ENCODE peak calls at places on chromosomes 3 and 15, in five cellular contexts. G is activated CD4-positive, alpha-beta T cell treated with anti-CD3 and anti-CD28 coated beads, Interleukin-2, amount 50 U/mL, for 24 hours; Y is iPS-NIHi11; L is left colon; X is RPMI8226. H is an unnamed sample.

GRCh38 chr15:77905301-77905920 is 172.1 kb downstream of the TBC1D2B start:
- DNase-seq in G (no peak), Y (no peak), L (no peak), X (no peak), H (no peak)

GRCh38 chr3:41041899-41042298 is 157.4 kb upstream of the CTNNB1 start:
- DNase-seq in G (no peak), Y (no peak), L (no peak), X (no peak), H (peak)

GRCh38 chr3:52237006-52237658 is 1.8 kb downstream of the TWF2 start:
- DNase-seq in G (no peak), Y (no peak), L (no peak), X (no peak), H (no peak)

GRCh38 chr15:31147456-31147855 is 45.9 kb upstream of the TRPM1 start:
- DNase-seq in G (no peak), Y (no peak), L (no peak), X (no peak), H (no peak)

GRCh38 chr3:138625707-138626365 is 17.3 kb downstream of the FAIM start:
- DNase-seq in G (no peak), Y (no peak), L (no peak), X (no peak), H (no peak)

GRCh38 chr3:195100903-195101591 is 169.9 kb downstream of the XXYLT1 start:
- DNase-seq in G (no peak), Y (no peak), L (no peak), X (no peak), H (peak)

GRCh38 chr3:123518892-123519485 is 65.9 kb downstream of the HACD2 start:
- DNase-seq in G (no peak), Y (no peak), L (no peak), X (peak), H (no peak)

GRCh38 chr3:18745472-18745871 is 320.3 kb upstream of the SATB1 start:
- DNase-seq in G (no peak), Y (no peak), L (no peak), X (no peak), H (peak)

GRCh38 chr3:10015476-10015904 is 10.7 kb upstream of the FANCD2 start:
- DNase-seq in G (no peak), Y (no peak), L (peak), X (no peak), H (peak)

GRCh38 chr15:39444729-39445470 is 136.0 kb upstream of the THBS1 start:
- DNase-seq in G (no peak), Y (no peak), L (no peak), X (no peak), H (no peak)

GRCh38 chr3:107983247-107983646 is 107.6 kb downstream of the CD47 start:
- DNase-seq in G (no peak), Y (no peak), L (no peak), X (no peak), H (no peak)

GRCh38 chr3:156787926-156788663 is 38.1 kb upstream of the LEKR1 start:
- DNase-seq in G (no peak), Y (no peak), L (no peak), X (no peak), H (no peak)

GRCh38 chr15:66670698-66671580 is 31.1 kb upstream of the SMAD6 start:
- DNase-seq in G (no peak), Y (peak), L (peak), X (no peak), H (no peak)

GRCh38 chr3:190513409-190514162 is at the start of gene IL1RAP:
- DNase-seq in G (peak), Y (peak), L (peak), X (peak), H (peak)

GRCh38 chr3:129035360-129036233 is 25.0 kb upstream of the GP9 start:
- DNase-seq in G (no peak), Y (no peak), L (no peak), X (no peak), H (no peak)

GRCh38 chr3:194344012-194344411 is 7.1 kb downstream of the CPN2 start:
- DNase-seq in G (peak), Y (peak), L (peak), X (peak), H (peak)

GRCh38 chr3:122635789-122636188 is 44.9 kb upstream of the PARP14 start:
- DNase-seq in G (no peak), Y (no peak), L (no peak), X (no peak), H (no peak)

GRCh38 chr3:45464336-45464809 is 76.0 kb downstream of the LARS2 start:
- DNase-seq in G (no peak), Y (peak), L (peak), X (peak), H (no peak)

GRCh38 chr15:79474252-79474651 is 42.1 kb downstream of the MINAR1 start:
- DNase-seq in G (no peak), Y (no peak), L (no peak), X (no peak), H (no peak)

GRCh38 chr3:160379628-160380214 is 19.3 kb downstream of the IFT80 start:
- DNase-seq in G (no peak), Y (peak), L (no peak), X (no peak), H (no peak)

GRCh38 chr15:39287322-39288195 is 293.3 kb upstream of the THBS1 start:
- DNase-seq in G (no peak), Y (no peak), L (no peak), X (no peak), H (no peak)

GRCh38 chr3:12706504-12707253 is 42.8 kb upstream of the RAF1 start:
- DNase-seq in G (peak), Y (peak), L (peak), X (peak), H (no peak)

GRCh38 chr3:115651089-115651488 is 27.8 kb downstream of the GAP43 start:
- DNase-seq in G (no peak), Y (no peak), L (no peak), X (no peak), H (no peak)

GRCh38 chr3:61690016-61690415 is 128.6 kb downstream of the PTPRG start:
- DNase-seq in G (no peak), Y (no peak), L (no peak), X (no peak), H (no peak)

GRCh38 chr3:4850211-4850927 is 128.9 kb upstream of the BHLHE40 start:
- DNase-seq in G (no peak), Y (no peak), L (no peak), X (no peak), H (no peak)

GRCh38 chr3:194305356-194306108 is 45.6 kb downstream of the CPN2 start:
- DNase-seq in G (no peak), Y (no peak), L (no peak), X (no peak), H (no peak)

GRCh38 chr3:77348244-77348855 is 308.5 kb downstream of the ROBO2 start:
- DNase-seq in G (no peak), Y (peak), L (no peak), X (peak), H (no peak)

GRCh38 chr15:65466901-65467300 is 44.2 kb upstream of the IGDCC4 start:
- DNase-seq in G (no peak), Y (no peak), L (no peak), X (no peak), H (no peak)

GRCh38 chr3:130626021-130626420 is 109.0 kb downstream of the COL6A6 start:
- DNase-seq in G (no peak), Y (no peak), L (no peak), X (no peak), H (no peak)

GRCh38 chr3:27756877-27757276 is 34.8 kb upstream of the EOMES start:
- DNase-seq in G (no peak), Y (no peak), L (no peak), X (no peak), H (no peak)

GRCh38 chr3:127706785-127707351 is 34.1 kb downstream of the ABTB1 start:
- DNase-seq in G (no peak), Y (no peak), L (peak), X (no peak), H (no peak)

GRCh38 chr3:36166477-36166876 is 213.8 kb upstream of the STAC start:
- DNase-seq in G (no peak), Y (no peak), L (no peak), X (no peak), H (no peak)

H was measured in heart right ventricle.